ENCODE peak calls at places on chromosomes 16 and 17, in nine cellular contexts. One of them, this sample, is unnamed.
A peak's percentile ranks its signal among the peaks of the same experiment; 100 is the strongest.

GRCh38 chr17:82941021-82942001 is 101.5 kb upstream of the ZNF750 start:
- DNase-seq in SK-N-SH: no peak
- DNase-seq in GM23248: no peak
- DNase-seq in GM23338: no peak
- DNase-seq in PC-3: no peak
- DNase-seq in hepatocyte: no peak
- DNase-seq in HCT116: no peak
- DNase-seq in MM.1S: no peak
- DNase-seq in OCI-LY7: no peak
- DNase-seq in this sample: no peak

GRCh38 chr17:37750768-37751466 is 6.1 kb upstream of the HNF1B start:
- DNase-seq in SK-N-SH: no peak
- DNase-seq in GM23248: no peak
- DNase-seq in GM23338: no peak
- DNase-seq in PC-3: no peak
- DNase-seq in hepatocyte: no peak
- DNase-seq in HCT116: no peak
- DNase-seq in MM.1S: no peak
- DNase-seq in OCI-LY7: no peak
- DNase-seq in this sample: no peak

GRCh38 chr16:58678716-58679115 is 5.9 kb downstream of the SLC38A7 start:
- DNase-seq in SK-N-SH: no peak
- DNase-seq in GM23248: peak; percentile 72
- DNase-seq in GM23338: no peak
- DNase-seq in PC-3: peak; percentile 44
- DNase-seq in hepatocyte: no peak
- DNase-seq in HCT116: no peak
- DNase-seq in MM.1S: no peak
- DNase-seq in OCI-LY7: peak; percentile 33
- DNase-seq in this sample: no peak

GRCh38 chr17:65886240-65886639 is 305.7 kb downstream of the CEP112 start:
- DNase-seq in SK-N-SH: no peak
- DNase-seq in GM23248: peak; percentile 49
- DNase-seq in GM23338: no peak
- DNase-seq in PC-3: no peak
- DNase-seq in hepatocyte: no peak
- DNase-seq in HCT116: no peak
- DNase-seq in MM.1S: no peak
- DNase-seq in OCI-LY7: no peak
- DNase-seq in this sample: no peak

GRCh38 chr16:47713225-47713595 is 252.1 kb downstream of the PHKB start:
- DNase-seq in SK-N-SH: peak; percentile 41
- DNase-seq in GM23248: peak; percentile 67
- DNase-seq in GM23338: no peak
- DNase-seq in PC-3: peak; percentile 83
- DNase-seq in hepatocyte: no peak
- DNase-seq in HCT116: no peak
- DNase-seq in MM.1S: no peak
- DNase-seq in OCI-LY7: no peak
- DNase-seq in this sample: no peak

GRCh38 chr17:80101160-80101945 is at the start of gene GAA:
- DNase-seq in SK-N-SH: peak; percentile 100
- DNase-seq in GM23248: peak; percentile 93
- DNase-seq in GM23338: peak; percentile 87
- DNase-seq in PC-3: peak; percentile 94
- DNase-seq in hepatocyte: peak; percentile 95
- DNase-seq in HCT116: peak; percentile 68
- DNase-seq in MM.1S: peak; percentile 88
- DNase-seq in OCI-LY7: peak; percentile 97
- DNase-seq in this sample: peak; percentile 96

GRCh38 chr16:86355951-86356350 is 154.4 kb upstream of the FOXF1 start:
- DNase-seq in SK-N-SH: no peak
- DNase-seq in GM23248: peak; percentile 68
- DNase-seq in GM23338: no peak
- DNase-seq in PC-3: no peak
- DNase-seq in hepatocyte: no peak
- DNase-seq in HCT116: peak; percentile 74
- DNase-seq in MM.1S: no peak
- DNase-seq in OCI-LY7: no peak
- DNase-seq in this sample: no peak

GRCh38 chr17:75587718-75588545 is at the start of gene MYO15B:
- DNase-seq in SK-N-SH: no peak
- DNase-seq in GM23248: peak; percentile 32
- DNase-seq in GM23338: peak; percentile 79
- DNase-seq in PC-3: no peak
- DNase-seq in hepatocyte: peak; percentile 75
- DNase-seq in HCT116: no peak
- DNase-seq in MM.1S: no peak
- DNase-seq in OCI-LY7: no peak
- DNase-seq in this sample: peak; percentile 83

GRCh38 chr17:82820278-82821251 is 19.3 kb downstream of the ZNF750 start:
- DNase-seq in SK-N-SH: no peak
- DNase-seq in GM23248: peak; percentile 15
- DNase-seq in GM23338: peak; percentile 62
- DNase-seq in PC-3: no peak
- DNase-seq in hepatocyte: no peak
- DNase-seq in HCT116: no peak
- DNase-seq in MM.1S: no peak
- DNase-seq in OCI-LY7: peak; percentile 30
- DNase-seq in this sample: no peak

GRCh38 chr16:88752386-88753002 is 32.5 kb downstream of the PIEZO1 start:
- DNase-seq in SK-N-SH: no peak
- DNase-seq in GM23248: no peak
- DNase-seq in GM23338: no peak
- DNase-seq in PC-3: no peak
- DNase-seq in hepatocyte: no peak
- DNase-seq in HCT116: no peak
- DNase-seq in MM.1S: no peak
- DNase-seq in OCI-LY7: no peak
- DNase-seq in this sample: no peak

GRCh38 chr17:71011389-71011788 is 842.1 kb downstream of the KCNJ2 start:
- DNase-seq in SK-N-SH: peak; percentile 26
- DNase-seq in GM23248: no peak
- DNase-seq in GM23338: no peak
- DNase-seq in PC-3: no peak
- DNase-seq in hepatocyte: no peak
- DNase-seq in HCT116: no peak
- DNase-seq in MM.1S: no peak
- DNase-seq in OCI-LY7: no peak
- DNase-seq in this sample: no peak

GRCh38 chr17:77681820-77682219 is 276.7 kb upstream of the TNRC6C start:
- DNase-seq in SK-N-SH: peak; percentile 73
- DNase-seq in GM23248: peak; percentile 13
- DNase-seq in GM23338: no peak
- DNase-seq in PC-3: peak; percentile 6
- DNase-seq in hepatocyte: peak; percentile 80
- DNase-seq in HCT116: no peak
- DNase-seq in MM.1S: no peak
- DNase-seq in OCI-LY7: no peak
- DNase-seq in this sample: no peak

GRCh38 chr17:6749519-6749918 is 6.3 kb upstream of the XAF1 start:
- DNase-seq in SK-N-SH: no peak
- DNase-seq in GM23248: peak; percentile 5
- DNase-seq in GM23338: no peak
- DNase-seq in PC-3: no peak
- DNase-seq in hepatocyte: no peak
- DNase-seq in HCT116: no peak
- DNase-seq in MM.1S: no peak
- DNase-seq in OCI-LY7: peak; percentile 16
- DNase-seq in this sample: no peak
- TF ChIP-seq EZH2phosphoT487 in SK-N-SH: no peak
- TF ChIP-seq EZH2phosphoT487 in GM23248: no peak
- TF ChIP-seq EZH2phosphoT487 in GM23338: no peak
- TF ChIP-seq EZH2phosphoT487 in PC-3: no peak
- TF ChIP-seq EZH2phosphoT487 in hepatocyte: no peak
- TF ChIP-seq EZH2phosphoT487 in HCT116: no peak
- TF ChIP-seq EZH2phosphoT487 in MM.1S: no peak
- TF ChIP-seq EZH2phosphoT487 in OCI-LY7: no peak
- TF ChIP-seq EZH2phosphoT487 in this sample: no peak

GRCh38 chr17:40303706-40304450 is 5.1 kb upstream of the RARA start:
- DNase-seq in SK-N-SH: peak; percentile 56
- DNase-seq in GM23248: peak; percentile 96
- DNase-seq in GM23338: no peak
- DNase-seq in PC-3: no peak
- DNase-seq in hepatocyte: peak; percentile 74
- DNase-seq in HCT116: no peak
- DNase-seq in MM.1S: no peak
- DNase-seq in OCI-LY7: no peak
- DNase-seq in this sample: no peak

GRCh38 chr17:40304464-40304863 is 4.5 kb upstream of the RARA start:
- DNase-seq in SK-N-SH: no peak
- DNase-seq in GM23248: peak; percentile 95
- DNase-seq in GM23338: no peak
- DNase-seq in PC-3: no peak
- DNase-seq in hepatocyte: no peak
- DNase-seq in HCT116: no peak
- DNase-seq in MM.1S: no peak
- DNase-seq in OCI-LY7: no peak
- DNase-seq in this sample: no peak

GRCh38 chr17:40301315-40301714 is 7.7 kb upstream of the RARA start:
- DNase-seq in SK-N-SH: no peak
- DNase-seq in GM23248: no peak
- DNase-seq in GM23338: peak; percentile 64
- DNase-seq in PC-3: peak; percentile 25
- DNase-seq in hepatocyte: no peak
- DNase-seq in HCT116: no peak
- DNase-seq in MM.1S: no peak
- DNase-seq in OCI-LY7: no peak
- DNase-seq in this sample: no peak

GRCh38 chr17:40306395-40306794 is 2.6 kb upstream of the RARA start:
- DNase-seq in SK-N-SH: peak; percentile 9
- DNase-seq in GM23248: peak; percentile 40
- DNase-seq in GM23338: no peak
- DNase-seq in PC-3: no peak
- DNase-seq in hepatocyte: no peak
- DNase-seq in HCT116: no peak
- DNase-seq in MM.1S: no peak
- DNase-seq in OCI-LY7: no peak
- DNase-seq in this sample: no peak

DNA sequence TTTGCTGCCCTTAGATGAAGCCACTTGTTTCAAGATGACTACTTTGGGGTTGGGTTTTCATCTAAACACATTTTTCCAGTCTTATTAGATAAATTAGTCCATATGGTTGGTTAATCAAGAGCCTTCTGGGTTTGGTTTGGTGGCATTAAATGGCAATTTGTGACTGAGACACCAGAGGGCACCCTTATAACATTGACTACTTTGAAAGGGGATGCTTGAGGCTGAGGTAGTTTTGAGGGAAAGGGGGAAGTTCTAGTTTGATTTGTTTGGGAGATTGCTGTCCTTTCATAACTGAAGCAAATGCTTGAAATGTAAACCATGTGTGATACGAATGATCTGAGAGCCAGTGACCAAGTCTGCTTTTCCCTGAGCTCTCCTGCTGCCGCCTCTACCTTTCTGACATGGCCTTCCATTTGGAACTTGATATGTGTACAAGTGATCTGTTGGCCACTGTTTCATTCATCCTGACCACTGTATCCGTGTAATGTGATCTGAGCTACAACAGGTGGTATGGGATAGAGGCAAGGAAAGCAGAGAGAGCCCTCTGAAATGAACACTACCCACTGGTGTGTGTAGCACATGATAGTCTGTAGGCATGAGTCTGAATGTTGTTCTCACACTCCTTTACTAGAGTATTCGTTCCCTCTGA is 5.8 kb upstream of the RARA start:
- DNase-seq in SK-N-SH: peak; percentile 63
- DNase-seq in GM23248: peak; percentile 81
- DNase-seq in GM23338: peak; percentile 74
- DNase-seq in PC-3: peak; percentile 65
- DNase-seq in hepatocyte: peak; percentile 80
- DNase-seq in HCT116: peak; percentile 35
- DNase-seq in MM.1S: peak; percentile 44
- DNase-seq in OCI-LY7: peak; percentile 60
- DNase-seq in this sample: peak; percentile 63
- TF ChIP-seq EZH2phosphoT487 in SK-N-SH: no peak
- TF ChIP-seq EZH2phosphoT487 in GM23248: no peak
- TF ChIP-seq EZH2phosphoT487 in GM23338: no peak
- TF ChIP-seq EZH2phosphoT487 in PC-3: no peak
- TF ChIP-seq EZH2phosphoT487 in hepatocyte: no peak
- TF ChIP-seq EZH2phosphoT487 in HCT116: no peak
- TF ChIP-seq EZH2phosphoT487 in MM.1S: no peak
- TF ChIP-seq EZH2phosphoT487 in OCI-LY7: no peak
- TF ChIP-seq EZH2phosphoT487 in this sample: no peak

GRCh38 chr16:16857603-16858283 is 478.8 kb downstream of the NPIPA7 start:
- DNase-seq in SK-N-SH: no peak
- DNase-seq in GM23248: peak; percentile 28
- DNase-seq in GM23338: no peak
- DNase-seq in PC-3: no peak
- DNase-seq in hepatocyte: peak; percentile 36
- DNase-seq in HCT116: no peak
- DNase-seq in MM.1S: no peak
- DNase-seq in OCI-LY7: no peak
- DNase-seq in this sample: no peak

GRCh38 chr16:16865374-16865773 is 486.4 kb downstream of the NPIPA7 start:
- DNase-seq in SK-N-SH: no peak
- DNase-seq in GM23248: no peak
- DNase-seq in GM23338: no peak
- DNase-seq in PC-3: no peak
- DNase-seq in hepatocyte: no peak
- DNase-seq in HCT116: no peak
- DNase-seq in MM.1S: no peak
- DNase-seq in OCI-LY7: no peak
- DNase-seq in this sample: no peak

GRCh38 chr16:16864536-16864935 is 485.6 kb downstream of the NPIPA7 start:
- DNase-seq in SK-N-SH: no peak
- DNase-seq in GM23248: no peak
- DNase-seq in GM23338: no peak
- DNase-seq in PC-3: no peak
- DNase-seq in hepatocyte: no peak
- DNase-seq in HCT116: no peak
- DNase-seq in MM.1S: no peak
- DNase-seq in OCI-LY7: no peak
- DNase-seq in this sample: no peak

GRCh38 chr16:16863672-16864071 is 484.7 kb downstream of the NPIPA7 start:
- DNase-seq in SK-N-SH: no peak
- DNase-seq in GM23248: no peak
- DNase-seq in GM23338: no peak
- DNase-seq in PC-3: no peak
- DNase-seq in hepatocyte: no peak
- DNase-seq in HCT116: no peak
- DNase-seq in MM.1S: no peak
- DNase-seq in OCI-LY7: no peak
- DNase-seq in this sample: no peak

GRCh38 chr16:16861546-16861945 is 482.6 kb downstream of the NPIPA7 start:
- DNase-seq in SK-N-SH: peak; percentile 71
- DNase-seq in GM23248: peak; percentile 75
- DNase-seq in GM23338: peak; percentile 83
- DNase-seq in PC-3: peak; percentile 34
- DNase-seq in hepatocyte: peak; percentile 79
- DNase-seq in HCT116: peak; percentile 18
- DNase-seq in MM.1S: peak; percentile 81
- DNase-seq in OCI-LY7: peak; percentile 61
- DNase-seq in this sample: peak; percentile 80
- TF ChIP-seq EZH2phosphoT487 in SK-N-SH: no peak
- TF ChIP-seq EZH2phosphoT487 in GM23248: no peak
- TF ChIP-seq EZH2phosphoT487 in GM23338: no peak
- TF ChIP-seq EZH2phosphoT487 in PC-3: no peak
- TF ChIP-seq EZH2phosphoT487 in hepatocyte: no peak
- TF ChIP-seq EZH2phosphoT487 in HCT116: no peak
- TF ChIP-seq EZH2phosphoT487 in MM.1S: no peak
- TF ChIP-seq EZH2phosphoT487 in OCI-LY7: no peak
- TF ChIP-seq EZH2phosphoT487 in this sample: no peak

GRCh38 chr16:82603784-82604411 is 22.9 kb upstream of the CDH13 start:
- DNase-seq in SK-N-SH: no peak
- DNase-seq in GM23248: peak; percentile 84
- DNase-seq in GM23338: peak; percentile 77
- DNase-seq in PC-3: peak; percentile 47
- DNase-seq in hepatocyte: peak; percentile 73
- DNase-seq in HCT116: peak; percentile 13
- DNase-seq in MM.1S: no peak
- DNase-seq in OCI-LY7: peak; percentile 5
- DNase-seq in this sample: peak; percentile 72
- TF ChIP-seq EZH2phosphoT487 in SK-N-SH: no peak
- TF ChIP-seq EZH2phosphoT487 in GM23248: no peak
- TF ChIP-seq EZH2phosphoT487 in GM23338: no peak
- TF ChIP-seq EZH2phosphoT487 in PC-3: no peak
- TF ChIP-seq EZH2phosphoT487 in hepatocyte: no peak
- TF ChIP-seq EZH2phosphoT487 in HCT116: no peak
- TF ChIP-seq EZH2phosphoT487 in MM.1S: no peak
- TF ChIP-seq EZH2phosphoT487 in OCI-LY7: no peak
- TF ChIP-seq EZH2phosphoT487 in this sample: no peak

This sample was measured in neural progenitor cell.